ENCODE peak calls at places on chromosomes 16 and 17, in four cellular contexts. One of them, this sample, is unnamed.
A peak's percentile ranks its signal among the peaks of the same experiment; 100 is the strongest.

GRCh38 chr16:69494993-69495392 is 70.6 kb downstream of the CYB5B start:
- DNase-seq in CD4-positive, alpha-beta T cell: no peak
- DNase-seq in mucosa of descending colon: peak; percentile 36
- DNase-seq in fibroblast of lung: peak; percentile 16
- DNase-seq in this sample: peak; percentile 16

GRCh38 chr16:87391324-87391949 is 699 bp upstream of the MAP1LC3B start:
- DNase-seq in mucosa of descending colon: peak; percentile 65
- DNase-seq in CD4-positive, alpha-beta T cell: no peak
- DNase-seq in fibroblast of lung: peak; percentile 31
- DNase-seq in this sample: peak; percentile 35

GRCh38 chr17:75557075-75557851 is 30.3 kb upstream of the MYO15B start:
- DNase-seq in CD4-positive, alpha-beta T cell: no peak
- DNase-seq in fibroblast of lung: peak; percentile 32
- DNase-seq in mucosa of descending colon: peak; percentile 80
- DNase-seq in this sample: no peak

GRCh38 chr17:79789943-79790804 is 6.7 kb downstream of the CBX8 start:
- DNase-seq in fibroblast of lung: no peak
- DNase-seq in mucosa of descending colon: no peak
- DNase-seq in CD4-positive, alpha-beta T cell: no peak
- DNase-seq in this sample: peak; percentile 55

GRCh38 chr17:43530303-43531081 is 15.6 kb downstream of the ETV4 start:
- DNase-seq in CD4-positive, alpha-beta T cell: no peak
- DNase-seq in mucosa of descending colon: peak; percentile 46
- DNase-seq in fibroblast of lung: peak; percentile 93
- DNase-seq in this sample: peak; percentile 93

GRCh38 chr17:64540118-64540776 is 33.5 kb downstream of the CEP95 start:
- DNase-seq in mucosa of descending colon: no peak
- DNase-seq in CD4-positive, alpha-beta T cell: no peak
- DNase-seq in fibroblast of lung: no peak
- DNase-seq in this sample: no peak

GRCh38 chr17:53061446-53061845 is 761.3 kb upstream of the KIF2B start:
- DNase-seq in fibroblast of lung: no peak
- DNase-seq in CD4-positive, alpha-beta T cell: no peak
- DNase-seq in mucosa of descending colon: no peak
- DNase-seq in this sample: no peak

GRCh38 chr16:89142474-89143197 is 28.9 kb upstream of the CDH15 start:
- DNase-seq in CD4-positive, alpha-beta T cell: no peak
- DNase-seq in fibroblast of lung: peak; percentile 11
- DNase-seq in mucosa of descending colon: no peak
- DNase-seq in this sample: no peak

GRCh38 chr17:45256114-45256966 is 5.6 kb downstream of the SPATA32 start:
- DNase-seq in mucosa of descending colon: no peak
- DNase-seq in CD4-positive, alpha-beta T cell: no peak
- DNase-seq in fibroblast of lung: no peak
- DNase-seq in this sample: no peak

GRCh38 chr17:76872221-76872873 is 4.1 kb downstream of the MGAT5B start:
- DNase-seq in fibroblast of lung: peak; percentile 91
- DNase-seq in mucosa of descending colon: peak; percentile 21
- DNase-seq in CD4-positive, alpha-beta T cell: no peak
- DNase-seq in this sample: no peak

GRCh38 chr16:84143784-84144199 is 1.2 kb downstream of the HSDL1 start:
- DNase-seq in mucosa of descending colon: peak; percentile 31
- DNase-seq in fibroblast of lung: peak; percentile 10
- DNase-seq in CD4-positive, alpha-beta T cell: no peak
- DNase-seq in this sample: no peak

GRCh38 chr16:85308585-85309540 is 196.6 kb upstream of the CIBAR2 start:
- DNase-seq in mucosa of descending colon: no peak
- DNase-seq in CD4-positive, alpha-beta T cell: no peak
- DNase-seq in fibroblast of lung: no peak
- DNase-seq in this sample: no peak

GRCh38 chr16:85330694-85331188 is 218.5 kb upstream of the CIBAR2 start:
- DNase-seq in mucosa of descending colon: no peak
- DNase-seq in fibroblast of lung: peak; percentile 85
- DNase-seq in CD4-positive, alpha-beta T cell: no peak
- DNase-seq in this sample: no peak

GRCh38 chr16:35732046-35732810 is 2272.8 kb downstream of the TP53TG3F start:
- DNase-seq in CD4-positive, alpha-beta T cell: no peak
- DNase-seq in mucosa of descending colon: no peak
- DNase-seq in fibroblast of lung: no peak
- DNase-seq in this sample: no peak

GRCh38 chr17:200604-200985 is 19.1 kb upstream of the DOC2B start:
- DNase-seq in mucosa of descending colon: no peak
- DNase-seq in CD4-positive, alpha-beta T cell: no peak
- DNase-seq in fibroblast of lung: no peak
- DNase-seq in this sample: no peak

GRCh38 chr16:74268372-74268782 is 28.2 kb upstream of the PSMD7 start:
- DNase-seq in mucosa of descending colon: no peak
- DNase-seq in fibroblast of lung: no peak
- DNase-seq in CD4-positive, alpha-beta T cell: no peak
- DNase-seq in this sample: no peak

GRCh38 chr16:2983706-2984136 is 3.5 kb upstream of the PKMYT1 start:
- DNase-seq in fibroblast of lung: peak; percentile 61
- DNase-seq in mucosa of descending colon: peak; percentile 86
- DNase-seq in CD4-positive, alpha-beta T cell: peak; percentile 57
- DNase-seq in this sample: peak; percentile 80

GRCh38 chr17:42618442-42619150 is 9.1 kb downstream of the TUBG1 start:
- DNase-seq in fibroblast of lung: peak; percentile 19
- DNase-seq in mucosa of descending colon: peak; percentile 62
- DNase-seq in CD4-positive, alpha-beta T cell: no peak
- DNase-seq in this sample: no peak

GRCh38 chr17:80952291-80952690 is 39.4 kb upstream of the CHMP6 start:
- DNase-seq in fibroblast of lung: no peak
- DNase-seq in mucosa of descending colon: no peak
- DNase-seq in CD4-positive, alpha-beta T cell: no peak
- DNase-seq in this sample: no peak

GRCh38 chr16:56732366-56732765 is 2.4 kb downstream of the NUP93 start:
- DNase-seq in mucosa of descending colon: no peak
- DNase-seq in CD4-positive, alpha-beta T cell: no peak
- DNase-seq in fibroblast of lung: no peak
- DNase-seq in this sample: no peak

GRCh38 chr17:29449865-29450671 is 59.9 kb downstream of the TAOK1 start:
- DNase-seq in CD4-positive, alpha-beta T cell: no peak
- DNase-seq in mucosa of descending colon: no peak
- DNase-seq in fibroblast of lung: no peak
- DNase-seq in this sample: no peak

GRCh38 chr16:27321013-27321960 is 7.5 kb downstream of the IL4R start:
- DNase-seq in mucosa of descending colon: no peak
- DNase-seq in CD4-positive, alpha-beta T cell: no peak
- DNase-seq in fibroblast of lung: no peak
- DNase-seq in this sample: no peak

GRCh38 chr17:46738544-46738943 is 79.9 kb downstream of the WNT3 start:
- DNase-seq in mucosa of descending colon: no peak
- DNase-seq in CD4-positive, alpha-beta T cell: no peak
- DNase-seq in fibroblast of lung: no peak
- DNase-seq in this sample: no peak

GRCh38 chr17:41121742-41122141 is 2.2 kb downstream of the KRTAP4-12 start:
- DNase-seq in mucosa of descending colon: no peak
- DNase-seq in fibroblast of lung: no peak
- DNase-seq in CD4-positive, alpha-beta T cell: no peak
- DNase-seq in this sample: no peak

GRCh38 chr16:79247386-79247785 is 353.2 kb downstream of the MAF start:
- DNase-seq in fibroblast of lung: no peak
- DNase-seq in CD4-positive, alpha-beta T cell: no peak
- DNase-seq in mucosa of descending colon: no peak
- DNase-seq in this sample: no peak

GRCh38 chr17:2262146-2262587 is 41.4 kb downstream of the SMG6 start:
- DNase-seq in mucosa of descending colon: no peak
- DNase-seq in fibroblast of lung: peak; percentile 85
- DNase-seq in CD4-positive, alpha-beta T cell: no peak
- DNase-seq in this sample: no peak

GRCh38 chr17:2264023-2264860 is 39.3 kb downstream of the SMG6 start:
- DNase-seq in CD4-positive, alpha-beta T cell: no peak
- DNase-seq in mucosa of descending colon: no peak
- DNase-seq in fibroblast of lung: peak; percentile 36
- DNase-seq in this sample: no peak

GRCh38 chr17:2263183-2263954 is 40.2 kb downstream of the SMG6 start:
- DNase-seq in CD4-positive, alpha-beta T cell: no peak
- DNase-seq in fibroblast of lung: peak; percentile 32
- DNase-seq in mucosa of descending colon: no peak
- DNase-seq in this sample: no peak

GRCh38 chr17:2259769-2260536 is 43.6 kb downstream of the SMG6 start:
- DNase-seq in CD4-positive, alpha-beta T cell: peak; percentile 17
- DNase-seq in fibroblast of lung: no peak
- DNase-seq in mucosa of descending colon: peak; percentile 61
- DNase-seq in this sample: no peak
- TF ChIP-seq CTCF in CD4-positive, alpha-beta T cell: no peak
- TF ChIP-seq CTCF in fibroblast of lung: no peak
- TF ChIP-seq CTCF in mucosa of descending colon: no peak
- TF ChIP-seq CTCF in this sample: no peak

DNA sequence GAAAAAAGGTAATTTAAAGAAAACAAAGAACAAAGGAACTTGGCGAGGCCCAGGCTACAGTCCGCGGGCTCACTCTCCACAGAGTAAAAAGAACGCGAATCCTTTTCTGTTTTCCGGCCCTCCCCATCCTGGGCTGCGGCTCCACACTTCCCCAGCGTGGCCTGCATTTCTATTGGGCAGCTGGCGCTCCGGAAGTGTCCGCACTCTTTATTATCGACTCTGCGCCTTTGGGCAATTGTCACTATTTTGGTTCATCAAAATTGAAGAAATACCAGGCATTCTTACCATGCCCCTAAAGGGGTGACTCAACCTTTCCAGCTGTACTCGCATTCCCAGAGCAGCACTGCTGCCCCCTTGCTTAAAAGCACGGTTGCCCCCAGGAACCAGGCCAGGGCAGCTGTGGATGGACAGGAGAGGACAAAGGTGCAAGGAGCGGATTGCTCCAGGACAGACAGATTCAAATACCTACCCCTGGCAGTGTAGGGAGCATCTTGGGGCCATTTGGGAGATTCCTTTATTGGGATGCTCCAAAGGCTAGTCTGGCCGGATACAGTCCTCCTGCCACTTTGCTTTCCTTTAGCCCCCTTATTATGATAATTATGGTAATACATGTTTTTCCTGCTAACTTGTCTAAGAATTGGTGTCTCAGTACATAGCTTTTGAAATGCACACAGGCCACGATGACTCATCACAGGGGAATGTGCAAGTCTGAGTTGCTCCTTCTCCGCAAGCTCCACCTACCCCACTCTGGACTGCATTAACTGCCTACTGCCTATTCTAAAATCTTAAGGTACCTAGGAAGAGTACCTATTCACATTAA is 985 bp upstream of the SLFN12 start:
- DNase-seq in fibroblast of lung: peak; percentile 99
- DNase-seq in mucosa of descending colon: peak; percentile 57
- DNase-seq in CD4-positive, alpha-beta T cell: peak; percentile 56
- DNase-seq in this sample: no peak
- TF ChIP-seq CTCF in fibroblast of lung: peak; percentile 28
- TF ChIP-seq CTCF in mucosa of descending colon: no peak
- TF ChIP-seq CTCF in CD4-positive, alpha-beta T cell: no peak
- TF ChIP-seq CTCF in this sample: peak; percentile 20

GRCh38 chr17:82551779-82552457 is 32.4 kb downstream of the FOXK2 start:
- DNase-seq in fibroblast of lung: peak; percentile 69
- DNase-seq in CD4-positive, alpha-beta T cell: peak; percentile 71
- DNase-seq in mucosa of descending colon: peak; percentile 82
- DNase-seq in this sample: peak; percentile 35
- TF ChIP-seq CTCF in fibroblast of lung: peak; percentile 64
- TF ChIP-seq CTCF in CD4-positive, alpha-beta T cell: peak; percentile 77
- TF ChIP-seq CTCF in mucosa of descending colon: peak; percentile 75
- TF ChIP-seq CTCF in this sample: peak; percentile 70

GRCh38 chr16:8893426-8893825 is 11.3 kb downstream of the LITAFD start:
- DNase-seq in fibroblast of lung: no peak
- DNase-seq in CD4-positive, alpha-beta T cell: no peak
- DNase-seq in mucosa of descending colon: no peak
- DNase-seq in this sample: no peak
- TF ChIP-seq CTCF in fibroblast of lung: no peak
- TF ChIP-seq CTCF in CD4-positive, alpha-beta T cell: no peak
- TF ChIP-seq CTCF in mucosa of descending colon: no peak
- TF ChIP-seq CTCF in this sample: no peak

GRCh38 chr17:74457820-74458166 is 8.6 kb upstream of the CD300A start:
- DNase-seq in mucosa of descending colon: no peak
- DNase-seq in CD4-positive, alpha-beta T cell: no peak
- DNase-seq in fibroblast of lung: no peak
- DNase-seq in this sample: no peak

GRCh38 chr17:74459622-74460021 is 6.8 kb upstream of the CD300A start:
- DNase-seq in fibroblast of lung: no peak
- DNase-seq in mucosa of descending colon: no peak
- DNase-seq in CD4-positive, alpha-beta T cell: no peak
- DNase-seq in this sample: no peak

GRCh38 chr17:74460996-74461395 is 5.4 kb upstream of the CD300A start:
- DNase-seq in fibroblast of lung: no peak
- DNase-seq in mucosa of descending colon: no peak
- DNase-seq in CD4-positive, alpha-beta T cell: no peak
- DNase-seq in this sample: no peak

GRCh38 chr17:74457146-74457819 is 9.2 kb upstream of the CD300A start:
- DNase-seq in CD4-positive, alpha-beta T cell: peak; percentile 66
- DNase-seq in fibroblast of lung: peak; percentile 51
- DNase-seq in mucosa of descending colon: peak; percentile 89
- DNase-seq in this sample: peak; percentile 78

DNA sequence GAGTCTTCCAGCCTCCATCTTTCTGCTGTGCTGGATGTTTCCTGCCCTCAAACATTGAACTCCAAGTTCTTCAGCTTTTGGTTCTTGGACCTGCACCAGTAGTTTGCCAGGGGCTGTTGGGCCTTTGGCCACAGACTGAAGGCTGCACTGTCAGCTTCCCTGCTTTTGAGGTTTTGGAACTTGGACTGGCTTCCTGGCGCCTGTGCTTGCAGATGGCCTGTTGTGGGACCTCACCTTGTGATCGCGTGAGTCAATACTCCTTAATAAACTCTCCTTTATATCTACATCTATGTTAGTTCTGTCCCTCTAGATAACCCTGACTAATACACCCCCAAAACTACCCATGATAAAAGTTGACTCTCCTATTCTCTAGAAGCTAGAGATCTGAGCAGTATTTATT is 7.6 kb upstream of the CD300A start:
- DNase-seq in mucosa of descending colon: no peak
- DNase-seq in fibroblast of lung: no peak
- DNase-seq in CD4-positive, alpha-beta T cell: no peak
- DNase-seq in this sample: no peak
- TF ChIP-seq CTCF in mucosa of descending colon: no peak
- TF ChIP-seq CTCF in fibroblast of lung: no peak
- TF ChIP-seq CTCF in CD4-positive, alpha-beta T cell: no peak
- TF ChIP-seq CTCF in this sample: no peak

DNA sequence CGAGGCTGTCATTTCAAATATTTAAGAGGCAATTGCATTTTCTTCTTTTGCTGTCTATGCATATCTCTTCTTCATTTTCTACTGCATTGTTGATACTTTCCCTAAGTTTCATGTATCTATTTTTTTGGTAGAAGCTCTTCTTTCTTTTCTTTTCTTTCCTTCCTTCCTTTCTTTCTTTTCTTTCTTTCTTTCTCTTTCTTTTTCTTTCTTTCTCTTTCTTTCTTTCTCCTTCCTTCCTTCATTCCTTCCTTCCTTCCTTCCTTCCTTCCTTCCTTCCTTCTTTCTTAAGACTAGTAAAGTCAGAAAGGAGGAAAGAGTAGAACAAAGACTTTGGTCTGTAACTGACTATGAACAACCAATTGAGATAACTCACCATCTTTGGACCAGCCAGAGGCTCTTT is 33.9 kb downstream of the MRC2 start:
- DNase-seq in mucosa of descending colon: no peak
- DNase-seq in CD4-positive, alpha-beta T cell: no peak
- DNase-seq in fibroblast of lung: no peak
- DNase-seq in this sample: no peak
- TF ChIP-seq CTCF in mucosa of descending colon: no peak
- TF ChIP-seq CTCF in CD4-positive, alpha-beta T cell: no peak
- TF ChIP-seq CTCF in fibroblast of lung: no peak
- TF ChIP-seq CTCF in this sample: no peak

This sample was measured in neural crest cell.